ENCODE peak calls at places on chromosomes 12 and 14, in six cellular contexts. One of them, this sample, is unnamed.
A peak's percentile ranks its signal among the peaks of the same experiment; 100 is the strongest.

GRCh38 chr12:49200882-49201594 is 12.2 kb upstream of the TUBA1A start:
- DNase-seq in mesothelial cell of epicardium: no peak
- DNase-seq in colonic mucosa: no peak
- DNase-seq in GM13977: peak; percentile 61
- DNase-seq in omental fat pad: no peak
- DNase-seq in lung: no peak
- DNase-seq in this sample: peak; percentile 91

GRCh38 chr12:530308-530707 is 70.6 kb downstream of the B4GALNT3 start:
- DNase-seq in mesothelial cell of epicardium: no peak
- DNase-seq in GM13977: no peak
- DNase-seq in colonic mucosa: no peak
- DNase-seq in lung: no peak
- DNase-seq in omental fat pad: no peak
- DNase-seq in this sample: peak; percentile 94

GRCh38 chr12:109053382-109054123 is 1.2 kb downstream of the USP30 start:
- DNase-seq in mesothelial cell of epicardium: no peak
- DNase-seq in lung: no peak
- DNase-seq in colonic mucosa: peak; percentile 34
- DNase-seq in omental fat pad: no peak
- DNase-seq in GM13977: peak; percentile 78
- DNase-seq in this sample: no peak

GRCh38 chr12:50282581-50283229 is 615 bp downstream of the LIMA1 start:
- DNase-seq in lung: no peak
- DNase-seq in colonic mucosa: peak; percentile 45
- DNase-seq in mesothelial cell of epicardium: no peak
- DNase-seq in GM13977: no peak
- DNase-seq in omental fat pad: no peak
- DNase-seq in this sample: peak; percentile 37

GRCh38 chr12:66548338-66549049 is 130.4 kb downstream of the GRIP1 start:
- DNase-seq in omental fat pad: no peak
- DNase-seq in mesothelial cell of epicardium: no peak
- DNase-seq in colonic mucosa: no peak
- DNase-seq in GM13977: no peak
- DNase-seq in lung: no peak
- DNase-seq in this sample: no peak

GRCh38 chr14:89720076-89720687 is 234.3 kb downstream of the EFCAB11 start:
- DNase-seq in omental fat pad: no peak
- DNase-seq in lung: no peak
- DNase-seq in colonic mucosa: no peak
- DNase-seq in GM13977: no peak
- DNase-seq in mesothelial cell of epicardium: no peak
- DNase-seq in this sample: no peak

GRCh38 chr12:88650715-88651114 is 70.4 kb upstream of the KITLG start:
- DNase-seq in colonic mucosa: no peak
- DNase-seq in GM13977: no peak
- DNase-seq in mesothelial cell of epicardium: no peak
- DNase-seq in lung: no peak
- DNase-seq in omental fat pad: no peak
- DNase-seq in this sample: peak; percentile 88

GRCh38 chr12:105214141-105214540 is 21.8 kb downstream of the APPL2 start:
- DNase-seq in GM13977: no peak
- DNase-seq in lung: no peak
- DNase-seq in colonic mucosa: no peak
- DNase-seq in omental fat pad: no peak
- DNase-seq in mesothelial cell of epicardium: no peak
- DNase-seq in this sample: peak; percentile 61

GRCh38 chr12:39972119-39972518 is 133.8 kb downstream of the SLC2A13 start:
- DNase-seq in omental fat pad: no peak
- DNase-seq in colonic mucosa: no peak
- DNase-seq in GM13977: no peak
- DNase-seq in mesothelial cell of epicardium: no peak
- DNase-seq in lung: no peak
- DNase-seq in this sample: no peak

GRCh38 chr14:93765032-93765626 is 23.2 kb downstream of the PRIMA1 start:
- DNase-seq in mesothelial cell of epicardium: no peak
- DNase-seq in GM13977: no peak
- DNase-seq in omental fat pad: no peak
- DNase-seq in colonic mucosa: no peak
- DNase-seq in lung: no peak
- DNase-seq in this sample: no peak

GRCh38 chr12:91948504-91948903 is 197.1 kb downstream of the BTG1 start:
- DNase-seq in omental fat pad: no peak
- DNase-seq in lung: no peak
- DNase-seq in colonic mucosa: no peak
- DNase-seq in mesothelial cell of epicardium: no peak
- DNase-seq in GM13977: no peak
- DNase-seq in this sample: no peak

GRCh38 chr12:2615665-2616387 is 178.9 kb upstream of the FKBP4 start:
- DNase-seq in colonic mucosa: no peak
- DNase-seq in lung: no peak
- DNase-seq in omental fat pad: no peak
- DNase-seq in GM13977: no peak
- DNase-seq in mesothelial cell of epicardium: no peak
- DNase-seq in this sample: no peak

DNA sequence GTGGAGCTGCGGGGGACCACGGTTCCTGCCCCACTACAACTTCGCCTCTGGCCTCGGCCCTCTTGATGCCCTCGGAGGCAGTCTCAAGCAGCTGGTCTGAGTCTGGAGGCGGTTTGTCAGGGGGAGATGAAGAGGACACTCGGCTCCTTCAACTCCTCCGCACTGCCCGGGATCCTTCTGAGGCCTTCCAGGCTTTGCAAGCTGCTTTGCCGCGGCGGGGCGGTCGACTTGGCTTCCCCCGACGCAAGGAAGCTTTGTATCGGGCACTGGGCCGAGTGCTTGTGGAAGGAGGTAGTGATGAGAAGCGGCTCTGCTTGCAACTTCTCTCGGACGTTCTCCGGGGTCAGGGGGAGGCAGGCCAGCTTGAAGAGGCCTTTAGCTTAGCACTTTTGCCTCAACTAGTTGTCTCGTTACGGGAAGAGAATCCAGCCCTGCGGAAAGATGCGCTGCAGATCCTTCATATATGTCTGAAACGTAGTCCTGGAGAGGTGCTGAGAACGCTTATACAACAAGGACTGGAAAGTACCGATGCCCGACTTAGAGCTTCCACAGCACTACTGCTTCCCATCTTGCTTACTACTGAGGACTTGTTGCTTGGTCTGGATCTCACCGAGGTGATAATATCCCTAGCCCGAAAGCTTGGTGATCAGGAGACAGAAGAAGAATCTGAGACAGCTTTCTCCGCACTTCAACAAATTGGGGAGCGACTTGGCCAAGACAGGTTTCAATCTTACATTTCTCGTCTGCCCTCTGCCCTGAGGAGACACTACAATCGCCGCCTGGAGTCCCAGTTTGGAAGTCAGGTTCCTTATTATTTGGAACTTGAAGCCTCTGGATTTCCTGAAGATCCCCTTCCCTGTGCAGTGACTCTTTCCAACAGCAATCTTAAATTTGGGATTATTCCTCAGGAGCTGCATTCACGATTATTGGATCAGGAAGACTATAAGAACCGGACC is 861 bp downstream of the TOGARAM1 start:
- DNase-seq in colonic mucosa: peak; percentile 60
- DNase-seq in mesothelial cell of epicardium: no peak
- DNase-seq in GM13977: peak; percentile 12
- DNase-seq in lung: peak; percentile 47
- DNase-seq in omental fat pad: no peak
- DNase-seq in this sample: peak; percentile 24
- TF ChIP-seq CTCF in colonic mucosa: no peak
- TF ChIP-seq CTCF in mesothelial cell of epicardium: no peak
- TF ChIP-seq CTCF in GM13977: no peak
- TF ChIP-seq CTCF in lung: no peak
- TF ChIP-seq CTCF in omental fat pad: no peak
- TF ChIP-seq CTCF in this sample: no peak

GRCh38 chr12:27545666-27546065 is 21.7 kb downstream of the PPFIBP1 start:
- DNase-seq in colonic mucosa: no peak
- DNase-seq in GM13977: no peak
- DNase-seq in mesothelial cell of epicardium: no peak
- DNase-seq in lung: no peak
- DNase-seq in omental fat pad: no peak
- DNase-seq in this sample: no peak
- TF ChIP-seq CTCF in colonic mucosa: no peak
- TF ChIP-seq CTCF in GM13977: no peak
- TF ChIP-seq CTCF in mesothelial cell of epicardium: no peak
- TF ChIP-seq CTCF in lung: no peak
- TF ChIP-seq CTCF in omental fat pad: no peak
- TF ChIP-seq CTCF in this sample: no peak

GRCh38 chr14:56118611-56119181 is 485 bp downstream of the PELI2 start:
- DNase-seq in lung: no peak
- DNase-seq in mesothelial cell of epicardium: no peak
- DNase-seq in GM13977: peak; percentile 16
- DNase-seq in omental fat pad: no peak
- DNase-seq in colonic mucosa: peak; percentile 38
- DNase-seq in this sample: no peak

GRCh38 chr14:56117765-56118610 is at the start of gene PELI2:
- DNase-seq in GM13977: peak; percentile 64
- DNase-seq in lung: peak; percentile 74
- DNase-seq in colonic mucosa: peak; percentile 67
- DNase-seq in omental fat pad: peak; percentile 40
- DNase-seq in mesothelial cell of epicardium: peak; percentile 84
- DNase-seq in this sample: no peak

GRCh38 chr14:56121786-56122185 is 3.6 kb downstream of the PELI2 start:
- DNase-seq in omental fat pad: no peak
- DNase-seq in mesothelial cell of epicardium: no peak
- DNase-seq in lung: no peak
- DNase-seq in GM13977: no peak
- DNase-seq in colonic mucosa: no peak
- DNase-seq in this sample: no peak

GRCh38 chr14:56120091-56120632 is 2.0 kb downstream of the PELI2 start:
- DNase-seq in omental fat pad: no peak
- DNase-seq in colonic mucosa: peak; percentile 27
- DNase-seq in GM13977: no peak
- DNase-seq in lung: no peak
- DNase-seq in mesothelial cell of epicardium: no peak
- DNase-seq in this sample: no peak

DNA sequence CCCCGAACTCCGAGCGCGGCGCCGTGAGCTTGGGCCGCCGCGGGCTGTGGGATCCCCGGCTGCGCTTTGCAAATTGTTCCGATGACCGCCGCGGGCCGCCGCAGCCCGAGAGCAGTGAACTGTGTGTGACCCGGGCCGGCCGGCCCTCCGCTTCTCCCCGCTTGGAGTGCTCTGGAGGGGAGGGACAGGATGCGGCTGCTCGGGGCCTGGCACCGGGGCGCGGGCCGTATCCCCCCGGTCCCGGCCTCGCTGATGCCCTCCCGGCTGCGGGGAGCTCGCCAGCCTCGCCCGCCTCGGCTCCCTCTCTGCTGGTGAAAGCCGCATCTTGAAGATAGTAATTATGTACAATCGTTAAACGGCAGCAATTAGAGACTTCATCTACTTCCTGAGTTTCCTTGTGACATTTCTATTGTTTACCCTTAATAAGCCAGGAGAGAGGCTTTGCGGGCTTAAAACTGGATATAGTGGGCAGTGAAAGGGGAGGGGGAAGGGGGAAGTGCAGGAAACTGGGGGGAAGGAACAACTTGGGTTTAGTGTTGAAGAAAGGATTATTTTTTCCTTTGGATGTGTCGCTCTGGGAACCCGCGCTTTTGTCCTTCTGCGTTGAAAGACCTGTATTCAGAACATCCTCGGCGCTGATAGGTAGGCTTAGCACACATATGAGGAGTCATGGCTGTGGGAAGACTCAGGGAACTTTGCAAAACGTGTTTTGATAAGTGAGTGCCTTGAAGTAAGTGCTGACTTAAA is 1.2 kb downstream of the PELI2 start:
- DNase-seq in omental fat pad: no peak
- DNase-seq in GM13977: peak; percentile 26
- DNase-seq in mesothelial cell of epicardium: peak; percentile 47
- DNase-seq in colonic mucosa: peak; percentile 34
- DNase-seq in lung: peak; percentile 56
- DNase-seq in this sample: peak; percentile 15
- TF ChIP-seq CTCF in omental fat pad: no peak
- TF ChIP-seq CTCF in GM13977: no peak
- TF ChIP-seq CTCF in mesothelial cell of epicardium: no peak
- TF ChIP-seq CTCF in colonic mucosa: no peak
- TF ChIP-seq CTCF in lung: no peak
- TF ChIP-seq CTCF in this sample: no peak

GRCh38 chr12:113659015-113659414 is 187.3 kb upstream of the LHX5 start:
- DNase-seq in GM13977: no peak
- DNase-seq in omental fat pad: no peak
- DNase-seq in lung: no peak
- DNase-seq in colonic mucosa: no peak
- DNase-seq in mesothelial cell of epicardium: no peak
- DNase-seq in this sample: no peak

GRCh38 chr12:113663396-113663795 is 191.7 kb upstream of the LHX5 start:
- DNase-seq in lung: no peak
- DNase-seq in GM13977: no peak
- DNase-seq in colonic mucosa: no peak
- DNase-seq in mesothelial cell of epicardium: no peak
- DNase-seq in omental fat pad: no peak
- DNase-seq in this sample: no peak

GRCh38 chr12:113659416-113659815 is 187.7 kb upstream of the LHX5 start:
- DNase-seq in lung: no peak
- DNase-seq in GM13977: no peak
- DNase-seq in colonic mucosa: no peak
- DNase-seq in mesothelial cell of epicardium: no peak
- DNase-seq in omental fat pad: no peak
- DNase-seq in this sample: no peak

GRCh38 chr12:113658030-113658655 is 186.5 kb upstream of the LHX5 start:
- DNase-seq in lung: no peak
- DNase-seq in mesothelial cell of epicardium: no peak
- DNase-seq in GM13977: no peak
- DNase-seq in omental fat pad: no peak
- DNase-seq in colonic mucosa: no peak
- DNase-seq in this sample: peak; percentile 52

DNA sequence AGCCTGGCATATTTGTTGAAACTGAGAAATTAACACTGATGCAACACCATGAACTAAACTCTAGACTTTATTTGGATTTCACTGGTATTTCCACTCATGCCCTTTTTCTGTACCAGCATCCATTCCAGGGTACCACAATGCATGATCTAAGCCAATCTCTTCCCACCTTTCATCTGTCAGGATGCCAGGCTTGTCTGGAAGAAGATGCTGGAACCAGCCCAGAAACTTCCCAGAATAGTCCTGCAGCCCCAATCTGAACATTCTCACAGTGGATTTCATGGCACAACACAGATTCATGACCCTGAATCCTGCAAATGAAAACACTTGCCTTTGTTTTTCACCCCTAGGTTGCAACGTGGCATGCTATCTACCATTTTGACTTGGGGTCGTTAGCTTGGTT is 189.3 kb upstream of the LHX5 start:
- DNase-seq in mesothelial cell of epicardium: no peak
- DNase-seq in GM13977: no peak
- DNase-seq in omental fat pad: no peak
- DNase-seq in colonic mucosa: no peak
- DNase-seq in lung: no peak
- DNase-seq in this sample: no peak
- TF ChIP-seq CTCF in mesothelial cell of epicardium: no peak
- TF ChIP-seq CTCF in GM13977: no peak
- TF ChIP-seq CTCF in omental fat pad: no peak
- TF ChIP-seq CTCF in colonic mucosa: no peak
- TF ChIP-seq CTCF in lung: no peak
- TF ChIP-seq CTCF in this sample: no peak

DNA sequence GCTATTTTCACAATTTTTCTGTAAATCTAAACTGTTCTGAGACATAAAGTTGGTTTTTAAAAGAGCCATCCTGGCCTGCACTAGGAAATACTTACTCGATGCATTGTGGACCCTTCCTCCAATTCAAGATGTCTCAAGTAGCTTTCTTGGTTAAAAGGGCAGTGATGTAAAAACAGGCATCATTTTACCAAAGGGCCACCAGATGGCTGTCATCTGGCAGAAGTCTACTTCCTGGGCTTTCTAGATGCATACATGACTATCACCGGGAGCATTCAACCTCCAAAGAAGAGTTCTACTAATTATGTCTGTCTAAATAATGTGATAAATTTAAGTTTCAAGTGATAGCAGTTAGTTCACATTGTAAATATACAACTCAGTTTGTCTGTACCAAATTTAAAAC is 96.8 kb upstream of the FRMD6 start:
- DNase-seq in mesothelial cell of epicardium: no peak
- DNase-seq in omental fat pad: no peak
- DNase-seq in lung: no peak
- DNase-seq in GM13977: no peak
- DNase-seq in colonic mucosa: no peak
- DNase-seq in this sample: no peak
- TF ChIP-seq CTCF in mesothelial cell of epicardium: no peak
- TF ChIP-seq CTCF in omental fat pad: no peak
- TF ChIP-seq CTCF in lung: no peak
- TF ChIP-seq CTCF in GM13977: peak; percentile 19
- TF ChIP-seq CTCF in colonic mucosa: no peak
- TF ChIP-seq CTCF in this sample: no peak

This sample was measured in bronchial epithelial cell.